ENCODE peak calls at places on chromosomes 12 and 14, in four cellular contexts. V, G, Y and E are unnamed samples.
A peak's percentile ranks its signal among the peaks of the same experiment; 100 is the strongest.

GRCh38 chr12:131506426-131506825 is 204.5 kb upstream of the SFSWAP start:
- DNase-seq in Y (no peak), G (no peak), V (no peak), E (no peak)

GRCh38 chr14:79483989-79484388 is 727.3 kb downstream of the DIO2 start:
- DNase-seq in G (no peak), V (peak; percentile 19), Y (no peak), E (no peak)

GRCh38 chr14:67674139-67674479 is 323 bp downstream of the VTI1B start:
- DNase-seq in V (no peak), Y (no peak), G (peak; percentile 45), E (peak; percentile 81)

GRCh38 chr12:51821423-51822260 is 26.9 kb downstream of the FIGNL2 start:
- DNase-seq in G (no peak), Y (no peak), V (no peak), E (no peak)

GRCh38 chr14:106605548-106606448 is 1079.4 kb downstream of the TMEM121 start:
- DNase-seq in Y (peak; percentile 21), G (no peak), V (no peak), E (peak; percentile 48)

GRCh38 chr12:132685400-132685799 is 1.7 kb downstream of the POLE start:
- DNase-seq in V (no peak), Y (no peak), G (no peak), E (peak; percentile 31)

GRCh38 chr12:106139422-106140141 is 828 bp upstream of the NUAK1 start:
- DNase-seq in Y (no peak), G (peak; percentile 66), V (peak; percentile 77), E (no peak)

GRCh38 chr12:71354871-71355270 is 84.7 kb upstream of the LGR5 start:
- DNase-seq in G (no peak), Y (no peak), V (no peak), E (no peak)

GRCh38 chr12:70068743-70069142 is 174.5 kb upstream of the CNOT2 start:
- DNase-seq in Y (no peak), G (no peak), V (no peak), E (no peak)

GRCh38 chr12:68474467-68475204 is 136.1 kb upstream of the RAP1B start:
- DNase-seq in G (no peak), V (no peak), Y (no peak), E (peak; percentile 31)

GRCh38 chr12:123367511-123367910 is 2.9 kb upstream of the SBNO1 start:
- DNase-seq in G (no peak), V (no peak), Y (no peak), E (no peak)

GRCh38 chr12:7113389-7113871 is 4.4 kb upstream of the C1RL start:
- DNase-seq in V (no peak), G (peak; percentile 44), Y (no peak), E (peak; percentile 62)

GRCh38 chr12:93622485-93622884 is 50.0 kb downstream of the SOCS2 start:
- DNase-seq in V (no peak), G (peak; percentile 68), Y (no peak), E (no peak)

GRCh38 chr12:105206686-105207374 is 29.1 kb downstream of the APPL2 start:
- DNase-seq in V (no peak), G (peak; percentile 50), Y (no peak), E (no peak)

GRCh38 chr12:130090564-130090963 is 71.7 kb upstream of the FZD10 start:
- DNase-seq in V (no peak), G (no peak), Y (no peak), E (no peak)

GRCh38 chr12:132529899-132530298 is 39.9 kb downstream of the FBRSL1 start:
- DNase-seq in G (no peak), V (no peak), Y (no peak), E (no peak)

GRCh38 chr12:47779943-47780504 is 7.0 kb downstream of the SLC48A1 start:
- DNase-seq in G (no peak), Y (no peak), V (no peak), E (no peak)

GRCh38 chr12:96501139-96501741 is 11.9 kb downstream of the CFAP54 start:
- DNase-seq in V (no peak), Y (peak; percentile 69), G (peak; percentile 61), E (peak; percentile 11)

GRCh38 chr12:40717576-40717975 is 25.3 kb downstream of the CNTN1 start:
- DNase-seq in G (no peak), V (no peak), Y (no peak), E (no peak)

GRCh38 chr12:69512820-69513219 is 42.6 kb downstream of the FRS2 start:
- DNase-seq in G (peak; percentile 77), V (no peak), Y (no peak), E (no peak)

GRCh38 chr14:52069617-52070431 is 965 bp upstream of the NID2 start:
- DNase-seq in G (peak; percentile 83), Y (no peak), V (no peak), E (no peak)

GRCh38 chr14:52422650-52423356 is 108.7 kb downstream of the PTGER2 start:
- DNase-seq in Y (no peak), V (no peak), G (no peak), E (no peak)

GRCh38 chr14:90753456-90754005 is 62.7 kb downstream of the TTC7B start:
- DNase-seq in G (no peak), Y (no peak), V (no peak), E (no peak)
- TF ChIP-seq CHD1 in G (no peak), Y (no peak), V (no peak), E (no peak)

GRCh38 chr12:113310489-113310888 is 24.4 kb downstream of the SLC8B1 start:
- DNase-seq in V (no peak), Y (no peak), G (no peak), E (no peak)
- TF ChIP-seq CHD1 in V (no peak), Y (no peak), G (no peak), E (no peak)

GRCh38 chr12:60071759-60072191 is 475.9 kb downstream of the SLC16A7 start:
- DNase-seq in Y (no peak), V (no peak), G (no peak), E (no peak)
- TF ChIP-seq CHD1 in Y (no peak), V (no peak), G (no peak), E (no peak)

DNA sequence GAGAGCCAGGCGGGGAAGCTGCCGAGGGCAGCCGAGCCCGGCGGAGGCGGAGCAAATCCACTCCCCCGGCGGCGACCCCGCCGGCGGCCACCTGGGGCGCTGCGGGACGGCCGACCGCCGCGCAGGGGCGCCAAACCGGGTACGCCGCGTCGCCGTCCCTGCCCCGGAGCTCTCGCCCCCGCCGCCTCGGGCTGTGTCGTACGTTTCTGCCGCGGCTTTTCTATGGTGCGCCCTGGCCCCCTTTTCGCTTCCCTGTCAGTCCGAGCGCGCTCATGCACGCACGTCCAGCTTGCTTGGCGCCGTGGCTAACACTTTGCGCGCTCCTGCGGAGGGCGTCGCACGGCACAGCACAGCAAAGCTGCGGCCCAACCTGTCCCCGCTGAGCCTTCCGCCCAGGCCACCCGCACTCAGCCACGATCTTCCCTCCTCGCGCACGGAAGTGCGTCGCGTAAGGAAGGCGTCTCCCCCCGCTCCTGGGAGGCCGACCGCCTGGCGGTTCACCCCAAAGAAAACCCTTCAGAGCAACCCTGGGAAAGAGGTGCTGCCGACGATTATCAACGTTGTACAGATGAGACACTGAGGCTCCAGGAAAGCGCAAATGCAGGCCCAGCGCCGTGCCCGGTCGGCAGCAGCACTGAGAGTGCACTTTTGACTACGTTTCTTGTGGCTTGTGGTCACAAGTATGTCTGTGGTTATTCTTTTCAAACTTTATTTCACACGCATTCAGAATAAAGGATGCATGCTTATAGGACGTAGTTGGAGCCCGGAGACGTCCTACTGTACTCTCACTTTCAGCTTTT is at the start of gene HECTD1:
- DNase-seq in G (peak; percentile 84), V (peak; percentile 70), Y (peak; percentile 67), E (peak; percentile 86)
- TF ChIP-seq CHD1 in G (no peak), V (no peak), Y (no peak), E (no peak)

GRCh38 chr14:99185436-99186068 is 86.4 kb downstream of the BCL11B start:
- DNase-seq in Y (no peak), G (no peak), V (no peak), E (no peak)
- TF ChIP-seq CHD1 in Y (no peak), G (no peak), V (no peak), E (no peak)